ENCODE peak calls at places on chromosomes 6 and 20, in four cellular contexts. Y, L, U and B are unnamed samples.

GRCh38 chr6:1607557-1608221 is 2.0 kb upstream of the FOXC1 start:
- DNase-seq in U (peak; percentile 66), Y (no peak), L (no peak), B (no peak)

GRCh38 chr6:56729719-56730118 is 87.0 kb upstream of the DST start:
- DNase-seq in L (no peak), Y (no peak), U (no peak), B (no peak)

GRCh38 chr6:26342106-26342999 is 22.6 kb upstream of the BTN3A2 start:
- DNase-seq in L (no peak), U (no peak), Y (no peak), B (no peak)

GRCh38 chr20:10853176-10853575 is 179.4 kb upstream of the JAG1 start:
- DNase-seq in Y (no peak), L (no peak), U (no peak), B (no peak)

GRCh38 chr20:39829713-39830112 is 859.3 kb downstream of the MAFB start:
- DNase-seq in Y (no peak), U (no peak), L (no peak), B (no peak)

GRCh38 chr20:3340443-3340842 is 67.0 kb downstream of the DNAAF9 start:
- DNase-seq in Y (peak; percentile 32), L (peak; percentile 91), U (peak; percentile 83), B (no peak)

GRCh38 chr6:99219788-99220187 is 129.7 kb downstream of the FAXC start:
- DNase-seq in U (no peak), Y (no peak), L (no peak), B (peak; percentile 3)

GRCh38 chr6:151485616-151486015 is 8.2 kb upstream of the CCDC170 start:
- DNase-seq in Y (no peak), L (no peak), U (no peak), B (no peak)

GRCh38 chr20:56440346-56441007 is 27.9 kb upstream of the RTF2 start:
- DNase-seq in U (peak; percentile 22), Y (peak; percentile 18), L (no peak), B (peak; percentile 21)

GRCh38 chr20:58743076-58743566 is 50.5 kb downstream of the NPEPL1 start:
- DNase-seq in Y (no peak), L (no peak), U (no peak), B (no peak)

GRCh38 chr6:11050735-11051134 is 6.6 kb upstream of the ELOVL2 start:
- DNase-seq in Y (no peak), L (no peak), U (no peak), B (no peak)

GRCh38 chr6:12717356-12717755 is 789 bp downstream of the PHACTR1 start:
- DNase-seq in L (no peak), Y (no peak), U (no peak), B (no peak)

GRCh38 chr6:6825153-6825847 is 236.8 kb downstream of the LY86 start:
- DNase-seq in Y (peak; percentile 38), U (no peak), L (peak; percentile 41), B (peak; percentile 87)

GRCh38 chr6:91267246-91267645 is 680.4 kb upstream of the MAP3K7 start:
- DNase-seq in L (no peak), Y (no peak), U (no peak), B (no peak)

GRCh38 chr6:41371461-41371991 is 36.1 kb downstream of the NCR2 start:
- DNase-seq in Y (peak; percentile 38), L (peak; percentile 71), U (peak; percentile 76), B (peak; percentile 63)

GRCh38 chr6:116280161-116280959 is 630 bp upstream of the TSPYL1 start:
- DNase-seq in Y (no peak), U (no peak), L (no peak), B (no peak)

GRCh38 chr20:401682-402495 is 6.2 kb upstream of the RBCK1 start:
- DNase-seq in Y (peak; percentile 17), U (no peak), L (no peak), B (peak; percentile 85)

GRCh38 chr20:53739799-53740785 is 146.5 kb upstream of the ZNF217 start:
- DNase-seq in U (no peak), Y (no peak), L (no peak), B (peak; percentile 69)

GRCh38 chr6:63347599-63347998 is 27.8 kb upstream of the LGSN start:
- DNase-seq in U (no peak), L (no peak), Y (no peak), B (no peak)

GRCh38 chr20:8853805-8854338 is 215.0 kb upstream of the PLCB4 start:
- DNase-seq in L (no peak), U (no peak), Y (no peak), B (peak; percentile 62)

GRCh38 chr6:73580247-73581149 is 59.7 kb upstream of the EEF1A1 start:
- DNase-seq in L (peak; percentile 92), Y (peak; percentile 76), U (peak; percentile 93), B (peak; percentile 63)

GRCh38 chr6:169335301-169335700 is 81.7 kb upstream of the THBS2 start:
- DNase-seq in Y (no peak), U (no peak), L (no peak), B (no peak)

GRCh38 chr6:81890846-81891245 is 138.4 kb upstream of the TENT5A start:
- DNase-seq in L (no peak), Y (no peak), U (no peak), B (no peak)

GRCh38 chr6:118744261-118744941 is 93.0 kb upstream of the CEP85L start:
- DNase-seq in L (no peak), Y (no peak), U (no peak), B (no peak)

GRCh38 chr6:26054937-26055669 is 32.1 kb upstream of the HFE start:
- DNase-seq in Y (peak; percentile 90), L (peak; percentile 89), U (peak; percentile 97), B (peak; percentile 94)

GRCh38 chr6:13235339-13235738 is 93.0 kb downstream of the TBC1D7 start:
- DNase-seq in U (no peak), Y (no peak), L (no peak), B (no peak)

GRCh38 chr20:62064788-62065668 is 653 bp downstream of the TAF4 start:
- DNase-seq in L (peak; percentile 71), Y (peak; percentile 27), U (no peak), B (no peak)

GRCh38 chr6:44858998-44859397 is 469.1 kb upstream of the RUNX2 start:
- DNase-seq in Y (no peak), U (no peak), L (no peak), B (no peak)

GRCh38 chr6:159056003-159056402 is 11.2 kb upstream of the TAGAP start:
- DNase-seq in U (no peak), L (no peak), Y (no peak), B (no peak)

GRCh38 chr6:152270301-152270925 is 366.7 kb downstream of the SYNE1 start:
- DNase-seq in U (no peak), L (no peak), Y (no peak), B (no peak)

GRCh38 chr6:79077680-79078056 is 386 bp downstream of the PHIP start:
- DNase-seq in U (peak; percentile 75), Y (peak; percentile 53), L (no peak), B (no peak)

GRCh38 chr6:118968416-118968815 is 33.5 kb upstream of the MCM9 start:
- DNase-seq in L (no peak), Y (no peak), U (no peak), B (peak; percentile 51)

DNA sequence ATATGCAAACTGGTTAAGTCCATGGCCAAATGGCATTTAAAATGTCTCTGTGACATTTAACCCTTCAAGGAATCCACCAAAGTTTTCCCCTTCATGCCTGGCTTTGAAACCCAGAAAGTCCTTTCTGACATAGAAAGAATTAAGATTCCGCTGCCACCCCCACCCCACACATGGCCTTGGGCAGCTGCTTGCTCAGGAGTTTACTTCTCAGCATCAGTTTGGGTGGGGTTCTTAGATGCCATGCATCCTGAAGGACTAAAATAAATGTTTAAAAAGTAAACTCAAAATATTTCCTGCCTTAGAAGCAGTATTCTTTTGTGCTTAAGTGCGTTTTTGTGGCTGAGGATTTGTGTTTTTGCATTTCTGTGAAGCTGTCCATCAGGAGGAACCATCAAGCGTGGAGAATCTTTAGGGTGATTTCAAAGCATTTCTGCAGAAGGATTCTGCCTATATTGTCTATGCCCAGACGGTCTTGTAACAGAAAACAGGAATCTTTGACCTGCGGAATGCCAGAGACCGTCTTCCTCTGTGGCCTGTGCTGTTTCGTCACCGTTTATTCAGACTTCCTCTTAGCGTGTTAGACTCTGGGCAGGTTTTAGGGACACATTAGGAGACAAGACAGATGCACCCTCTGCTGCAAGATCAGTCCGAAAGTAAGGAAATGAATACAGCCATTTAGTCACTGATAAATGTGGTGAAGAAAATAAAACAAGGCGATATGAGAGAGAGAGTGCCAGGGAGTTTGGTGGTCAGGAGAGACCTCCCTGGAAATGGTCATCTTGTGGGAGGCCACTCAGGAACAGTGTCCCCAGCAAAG is 6.2 kb downstream of the DUSP22 start:
- DNase-seq in L (no peak), Y (no peak), U (no peak), B (no peak)
- H3K27ac ChIP-seq in L (no peak overlapping the region), Y (peak overlapping the region; percentile 9), U (peak overlapping the region; percentile 11), B (peak overlapping the region; percentile 64)

GRCh38 chr20:50242863-50243609 is 52.4 kb downstream of the CEBPB start:
- DNase-seq in L (no peak), Y (peak; percentile 76), U (no peak), B (peak; percentile 49)

GRCh38 chr20:50240092-50240491 is 49.5 kb downstream of the CEBPB start:
- DNase-seq in U (no peak), L (no peak), Y (no peak), B (no peak)

GRCh38 chr20:50243610-50244351 is 53.2 kb downstream of the CEBPB start:
- DNase-seq in U (no peak), Y (no peak), L (no peak), B (no peak)

GRCh38 chr20:50242548-50242862 is 51.9 kb downstream of the CEBPB start:
- DNase-seq in Y (no peak), L (no peak), U (no peak), B (no peak)

DNA sequence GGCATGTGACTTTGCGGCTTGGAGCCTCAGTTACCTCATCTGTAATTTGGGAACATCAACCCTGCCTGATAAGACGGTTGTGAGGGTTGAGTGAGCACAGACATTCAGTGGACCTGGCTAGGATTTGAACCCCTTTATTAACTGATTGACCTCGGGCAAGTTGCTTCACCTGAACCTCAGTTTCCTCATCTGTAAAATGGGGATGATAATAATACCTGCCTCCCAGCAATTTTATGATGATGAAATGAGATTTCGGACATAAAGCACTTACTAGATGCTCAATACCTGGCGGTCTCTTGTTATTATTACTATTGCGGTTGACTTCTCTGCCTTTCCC is 51.5 kb downstream of the CEBPB start:
- DNase-seq in Y (no peak), U (no peak), L (no peak), B (no peak)
- H3K27me3 ChIP-seq in Y (no peaks in the 10 kb centered on the region), U (no peaks in the 10 kb centered on the region), L (no peaks in the 10 kb centered on the region), B (no peaks in the 10 kb centered on the region)

GRCh38 chr20:35264755-35265154 is 13.2 kb downstream of the MMP24OS start:
- DNase-seq in L (no peak), Y (no peak), U (no peak), B (no peak)
- H3K9me3 ChIP-seq in L (no peaks in the 10 kb centered on the region), Y (no peaks in the 10 kb centered on the region), U (no peaks in the 10 kb centered on the region), B (no peaks in the 10 kb centered on the region)

GRCh38 chr20:35269055-35269781 is 8.7 kb downstream of the MMP24OS start:
- DNase-seq in Y (peak; percentile 65), U (no peak), L (peak; percentile 79), B (peak; percentile 89)
- H3K27ac ChIP-seq in Y (peak overlapping the region; percentile 25), U (peak overlapping the region; percentile 12), L (no peak overlapping the region), B (no peak overlapping the region)

DNA sequence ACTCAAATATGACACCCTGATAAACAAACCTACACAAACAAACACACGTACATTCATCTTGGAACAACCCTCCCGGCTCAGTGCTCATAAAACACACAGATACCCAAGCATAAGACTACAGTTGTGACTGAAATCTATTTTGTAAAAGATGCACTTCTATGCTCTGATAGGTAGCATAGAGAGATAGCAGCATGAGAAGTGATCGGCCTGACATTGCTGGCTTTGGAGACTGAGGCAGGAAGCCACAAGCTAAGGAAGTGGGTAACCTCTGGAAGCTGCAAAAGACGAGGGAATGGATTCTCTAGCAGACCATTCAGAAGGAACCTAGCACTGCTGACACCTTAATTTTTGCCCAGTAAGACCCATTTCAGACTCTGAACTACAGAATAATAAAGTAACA is 1.6 kb upstream of the RNF39 start:
- DNase-seq in U (no peak), Y (no peak), L (no peak), B (no peak)
- H3K27me3 ChIP-seq in U (peaks cover 52% of the 10 kb centered on the region), Y (peaks cover 76% of the 10 kb centered on the region), L (no peaks in the 10 kb centered on the region), B (no peaks in the 10 kb centered on the region)